ENCODE peak calls at places on chromosomes 3 and 15, in eight cellular contexts. M is IMR-90, E is dorsolateral prefrontal cortex, T is heart left ventricle, S is hepatocyte, W is GM06990, N is neural progenitor cell, A is cardiac muscle cell. Q is an unnamed sample.

GRCh38 chr15:99955181-99955525 is 221.9 kb upstream of the LYSMD4 start:
- DNase-seq in M (no peak), E (no peak), T (peak; percentile 8), S (no peak), W (no peak), N (no peak), A (no peak), Q (no peak)

GRCh38 chr3:194689493-194689901 is 3.8 kb downstream of the FAM43A start:
- DNase-seq in M (peak; percentile 78), E (no peak), T (no peak), S (peak; percentile 58), W (peak; percentile 31), N (no peak), A (peak; percentile 64), Q (peak; percentile 80)

GRCh38 chr3:143429628-143430514 is 310.3 kb downstream of the CHST2 start:
- DNase-seq in M (peak; percentile 27), E (no peak), T (no peak), S (no peak), W (no peak), N (no peak), A (peak; percentile 23), Q (peak; percentile 29)

GRCh38 chr3:126646662-126647061 is 8.3 kb downstream of the TXNRD3 start:
- DNase-seq in M (peak; percentile 56), E (no peak), T (no peak), S (no peak), W (no peak), N (no peak), A (peak; percentile 36), Q (peak; percentile 12)

GRCh38 chr15:29081781-29082180 is 187.8 kb downstream of the NSMCE3 start:
- DNase-seq in M (no peak), E (peak; percentile 23), T (no peak), S (no peak), W (no peak), N (no peak), A (no peak), Q (no peak)

GRCh38 chr3:74067296-74067695 is 442.6 kb upstream of the PDZRN3 start:
- DNase-seq in M (peak; percentile 32), E (no peak), T (no peak), S (peak; percentile 23), W (no peak), N (peak; percentile 11), A (no peak), Q (peak; percentile 10)

GRCh38 chr3:137217733-137218132 is 259.9 kb downstream of the IL20RB start:
- DNase-seq in M (no peak), E (no peak), T (no peak), S (no peak), W (no peak), N (peak; percentile 59), A (no peak), Q (no peak)

GRCh38 chr15:35818846-35819245 is 272.9 kb upstream of the DPH6 start:
- DNase-seq in M (no peak), E (no peak), T (no peak), S (no peak), W (no peak), N (no peak), A (no peak), Q (no peak)

GRCh38 chr3:64319391-64319790 is 94.1 kb upstream of the PRICKLE2 start:
- DNase-seq in M (no peak), E (no peak), T (no peak), S (peak; percentile 43), W (no peak), N (peak; percentile 53), A (no peak), Q (no peak)

GRCh38 chr3:10929978-10930620 is 62.4 kb upstream of the SLC6A1 start:
- DNase-seq in M (no peak), E (no peak), T (no peak), S (no peak), W (no peak), N (no peak), A (no peak), Q (no peak)

GRCh38 chr15:77178421-77178820 is 107.5 kb upstream of the TSPAN3 start:
- DNase-seq in M (no peak), E (no peak), T (no peak), S (no peak), W (no peak), N (no peak), A (no peak), Q (peak; percentile 85)

GRCh38 chr3:64184621-64185020 is 40.6 kb downstream of the PRICKLE2 start:
- DNase-seq in M (peak; percentile 71), E (no peak), T (no peak), S (no peak), W (no peak), N (no peak), A (no peak), Q (peak; percentile 53)

GRCh38 chr15:32993285-32993684 is 201.2 kb downstream of the FMN1 start:
- DNase-seq in M (no peak), E (no peak), T (no peak), S (peak; percentile 11), W (no peak), N (peak; percentile 33), A (peak; percentile 47), Q (no peak)

GRCh38 chr15:72184165-72184811 is 13.3 kb downstream of the GRAMD2A start:
- DNase-seq in M (no peak), E (peak; percentile 50), T (no peak), S (peak; percentile 71), W (no peak), N (peak; percentile 77), A (peak; percentile 39), Q (peak; percentile 13)

GRCh38 chr3:23004971-23005370 is 198.2 kb upstream of the UBE2E2 start:
- DNase-seq in M (peak; percentile 89), E (no peak), T (no peak), S (peak; percentile 66), W (no peak), N (no peak), A (peak; percentile 76), Q (peak; percentile 28)

GRCh38 chr3:5021571-5022092 is 42.4 kb downstream of the BHLHE40 start:
- DNase-seq in M (peak; percentile 83), E (no peak), T (no peak), S (no peak), W (no peak), N (no peak), A (no peak), Q (no peak)

GRCh38 chr3:49997862-49998261 is 57.9 kb downstream of the RBM6 start:
- DNase-seq in M (no peak), E (no peak), T (no peak), S (no peak), W (no peak), N (no peak), A (no peak), Q (no peak)

GRCh38 chr3:27094721-27095120 is 274.5 kb downstream of the NEK10 start:
- DNase-seq in M (no peak), E (no peak), T (no peak), S (no peak), W (no peak), N (no peak), A (no peak), Q (no peak)

GRCh38 chr3:101829066-101829830 is 20.1 kb upstream of the NFKBIZ start:
- DNase-seq in M (peak; percentile 85), E (no peak), T (peak; percentile 76), S (peak; percentile 27), W (no peak), N (peak; percentile 9), A (peak; percentile 74), Q (peak; percentile 82)

GRCh38 chr3:101836907-101837598 is 12.3 kb upstream of the NFKBIZ start:
- DNase-seq in M (peak; percentile 93), E (no peak), T (no peak), S (no peak), W (no peak), N (no peak), A (peak; percentile 84), Q (peak; percentile 81)

GRCh38 chr3:15527031-15527459 is 5.5 kb upstream of the COLQ start:
- DNase-seq in M (peak; percentile 30), E (no peak), T (no peak), S (peak; percentile 35), W (no peak), N (peak; percentile 71), A (peak; percentile 68), Q (peak; percentile 29)

GRCh38 chr15:42921049-42921731 is 612 bp upstream of the TTBK2 start:
- DNase-seq in M (peak; percentile 8), E (peak; percentile 59), T (peak; percentile 29), S (peak; percentile 20), W (no peak), N (peak; percentile 54), A (peak; percentile 44), Q (peak; percentile 23)

DNA sequence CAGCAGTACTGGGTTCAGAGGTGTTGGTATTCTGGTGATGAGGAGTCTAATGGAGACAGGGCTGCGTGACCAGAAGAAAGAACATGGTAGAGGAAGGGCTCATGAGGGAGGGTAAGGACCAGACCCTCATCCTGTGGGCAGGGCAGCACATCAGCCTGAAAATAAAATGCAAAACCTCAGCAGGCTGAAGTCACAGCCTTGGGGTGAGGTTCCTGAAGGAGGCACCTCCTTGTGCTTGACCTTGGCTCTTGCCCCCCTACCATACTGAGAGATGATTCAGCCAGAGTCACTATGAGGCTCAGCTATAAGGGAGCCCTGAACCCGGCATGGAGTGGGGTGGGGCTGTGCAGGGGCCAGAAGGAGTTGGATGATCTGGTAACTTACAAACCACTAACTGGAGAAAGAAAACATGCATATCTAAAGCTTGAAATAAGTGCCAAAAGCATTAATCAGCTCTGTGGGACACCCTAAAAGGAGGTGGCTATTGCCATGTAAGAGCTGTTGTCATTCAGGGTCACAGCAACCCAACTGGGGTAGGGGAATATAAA is 60.2 kb downstream of the CORO2B start:
- DNase-seq in M (peak; percentile 57), E (no peak), T (no peak), S (no peak), W (no peak), N (no peak), A (no peak), Q (no peak)
- TF ChIP-seq CTCF in M (no peak), E (no peak), T (no peak), S (no peak), W (no peak), N (no peak), A (no peak), Q (no peak)

DNA sequence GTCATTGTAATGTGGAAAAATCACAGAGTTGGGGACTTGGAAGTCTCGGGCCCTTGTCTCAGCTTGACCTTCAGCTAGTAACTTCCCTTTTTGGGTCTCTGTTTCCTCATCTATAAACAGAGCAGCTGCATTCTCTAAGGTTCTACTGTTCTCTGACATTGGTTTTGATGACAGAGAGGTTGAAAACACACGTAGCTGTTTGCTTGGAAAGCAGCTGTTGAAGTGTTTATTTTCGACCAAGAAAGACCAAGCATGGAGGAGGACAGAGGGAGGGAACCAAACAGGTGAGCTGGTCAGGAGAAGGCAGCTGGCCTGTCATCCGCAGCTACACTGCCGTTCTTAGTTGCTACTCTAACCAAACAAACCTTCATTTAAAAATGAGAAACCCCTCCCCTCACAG is 65.5 kb downstream of the MEIS2 start:
- DNase-seq in M (no peak), E (no peak), T (no peak), S (no peak), W (peak; percentile 24), N (no peak), A (no peak), Q (no peak)
- H3K4me3 ChIP-seq in M (no peak overlapping the region), E (no peak overlapping the region), T (no peak overlapping the region), S (no peak overlapping the region), W (no peak overlapping the region), N (no peak overlapping the region), A (no peak overlapping the region), Q (no peak overlapping the region)

GRCh38 chr3:107690522-107691138 is 167.9 kb downstream of the BBX start:
- DNase-seq in M (peak; percentile 73), E (no peak), T (no peak), S (peak; percentile 76), W (no peak), N (peak; percentile 61), A (peak; percentile 78), Q (peak; percentile 81)
- TF ChIP-seq CTCF in M (peak; percentile 57), E (peak; percentile 67), T (peak; percentile 66), S (peak; percentile 61), W (peak; percentile 50), N (peak; percentile 61), A (peak; percentile 57), Q (peak; percentile 52)

GRCh38 chr15:90816401-90817116 is 51.8 kb upstream of the FURIN start:
- DNase-seq in M (no peak), E (no peak), T (no peak), S (no peak), W (no peak), N (no peak), A (no peak), Q (no peak)
- H3K4me3 ChIP-seq in M (no peak overlapping the region), E (no peak overlapping the region), T (no peak overlapping the region), S (no peak overlapping the region), W (no peak overlapping the region), N (no peak overlapping the region), A (no peak overlapping the region), Q (no peak overlapping the region)